ENCODE peak calls at places on chromosomes 7 and 10, in six cellular contexts. O is heart left ventricle, K is suprapubic skin, L is ovary, Y is stomach, B is sigmoid colon. T is an unnamed sample.

GRCh38 chr10:124733566-124734245 is 10.5 kb downstream of the FAM53B start:
- DNase-seq in O (peak; percentile 41), K (no peak), L (peak; percentile 45), Y (no peak), B (no peak), T (no peak)

GRCh38 chr7:144761493-144761892 is 74.4 kb downstream of the TPK1 start:
- DNase-seq in O (peak; percentile 19), K (no peak), L (no peak), Y (no peak), B (no peak), T (no peak)

GRCh38 chr10:12473491-12473890 is 124.1 kb downstream of the CAMK1D start:
- DNase-seq in O (no peak), K (no peak), L (no peak), Y (no peak), B (no peak), T (no peak)

GRCh38 chr7:143325215-143325614 is 9.3 kb downstream of the CLCN1 start:
- DNase-seq in O (no peak), K (no peak), L (no peak), Y (no peak), B (no peak), T (no peak)

GRCh38 chr10:99532687-99533495 is at the start of gene NKX2-3:
- DNase-seq in O (no peak), K (no peak), L (no peak), Y (peak; percentile 49), B (peak; percentile 100), T (no peak)

GRCh38 chr10:17528296-17528862 is 74.0 kb upstream of the ST8SIA6 start:
- DNase-seq in O (no peak), K (no peak), L (no peak), Y (no peak), B (no peak), T (no peak)

GRCh38 chr7:1531263-1531978 is 919 bp downstream of the MAFK start:
- DNase-seq in O (peak; percentile 52), K (no peak), L (peak; percentile 69), Y (peak; percentile 42), B (peak; percentile 79), T (no peak)

GRCh38 chr10:102652170-102652926 is 8.1 kb downstream of the TRIM8 start:
- DNase-seq in O (no peak), K (no peak), L (no peak), Y (no peak), B (no peak), T (no peak)

GRCh38 chr10:83862723-83863122 is 276.6 kb upstream of the GHITM start:
- DNase-seq in O (no peak), K (no peak), L (no peak), Y (no peak), B (no peak), T (no peak)

GRCh38 chr7:95687759-95688343 is 84.5 kb upstream of the DYNC1I1 start:
- DNase-seq in O (no peak), K (no peak), L (no peak), Y (no peak), B (no peak), T (no peak)

GRCh38 chr10:101880190-101880573 is 36.6 kb upstream of the KCNIP2 start:
- DNase-seq in O (no peak), K (no peak), L (no peak), Y (no peak), B (no peak), T (no peak)

GRCh38 chr10:22340362-22341189 is 4.7 kb upstream of the SPAG6 start:
- DNase-seq in O (peak; percentile 71), K (peak; percentile 84), L (peak; percentile 82), Y (peak; percentile 57), B (peak; percentile 82), T (no peak)

GRCh38 chr7:130988443-130988842 is 254.4 kb upstream of the KLF14 start:
- DNase-seq in O (no peak), K (no peak), L (no peak), Y (no peak), B (no peak), T (no peak)

GRCh38 chr10:24691113-24691512 is 32.6 kb downstream of the ARHGAP21 start:
- DNase-seq in O (no peak), K (no peak), L (no peak), Y (no peak), B (no peak), T (no peak)

GRCh38 chr10:85612378-85612775 is 754.2 kb downstream of the GRID1 start:
- DNase-seq in O (no peak), K (no peak), L (no peak), Y (no peak), B (no peak), T (no peak)

GRCh38 chr7:41058986-41059741 is 643.7 kb downstream of the INHBA start:
- DNase-seq in O (no peak), K (no peak), L (no peak), Y (no peak), B (no peak), T (no peak)

GRCh38 chr7:41051525-41051924 is 651.4 kb downstream of the INHBA start:
- DNase-seq in O (peak; percentile 33), K (no peak), L (no peak), Y (no peak), B (peak; percentile 64), T (no peak)

GRCh38 chr7:41052736-41053135 is 650.2 kb downstream of the INHBA start:
- DNase-seq in O (no peak), K (no peak), L (no peak), Y (no peak), B (no peak), T (no peak)

GRCh38 chr7:41053830-41054229 is 649.1 kb downstream of the INHBA start:
- DNase-seq in O (no peak), K (no peak), L (no peak), Y (no peak), B (no peak), T (no peak)

DNA sequence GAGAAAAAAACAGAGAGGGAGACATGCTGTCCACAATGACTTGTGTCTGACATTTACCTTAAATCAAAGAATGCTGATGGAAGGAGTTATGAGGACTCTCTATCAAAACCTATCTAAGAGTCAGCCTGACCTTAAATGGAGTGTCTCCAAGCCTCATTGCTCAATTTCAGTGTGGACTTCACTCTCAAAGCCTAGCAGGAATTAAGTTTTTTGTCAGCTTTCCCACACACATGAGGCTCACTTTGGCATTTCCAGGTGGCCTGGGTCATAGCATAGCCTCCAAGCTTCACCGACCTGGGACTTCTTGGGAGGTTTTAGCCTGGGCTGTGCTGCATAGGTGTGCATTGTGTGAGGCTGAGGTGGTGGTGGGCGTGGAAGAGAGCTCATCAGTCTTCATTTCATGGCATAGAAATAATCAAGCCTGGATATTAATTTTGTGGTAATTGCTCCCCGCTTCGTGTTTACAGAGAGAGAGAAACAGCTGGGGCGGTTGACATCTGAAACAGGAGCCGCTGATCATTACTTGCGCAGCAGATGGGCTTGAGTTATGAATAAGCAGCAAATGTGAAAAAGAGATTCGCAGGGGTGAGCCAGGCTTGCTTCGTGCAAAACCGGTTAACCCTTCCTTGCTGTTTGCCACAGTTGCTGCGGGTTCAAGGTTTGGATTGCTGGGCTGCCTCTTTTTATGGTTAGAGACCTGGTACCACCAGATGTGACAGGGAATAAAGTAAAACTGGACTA is 647.8 kb downstream of the INHBA start:
- DNase-seq in O (no peak), K (no peak), L (no peak), Y (no peak), B (no peak), T (no peak)
- H3K27ac ChIP-seq in O (no peak overlapping the region), K (no peak overlapping the region), L (no peak overlapping the region), Y (no peak overlapping the region), B (no peak overlapping the region), T (no peak overlapping the region)

GRCh38 chr7:100546129-100546867 is 7.3 kb downstream of the AGFG2 start:
- DNase-seq in O (no peak), K (no peak), L (no peak), Y (peak; percentile 38), B (no peak), T (no peak)

GRCh38 chr7:100544949-100545635 is 6.1 kb downstream of the AGFG2 start:
- DNase-seq in O (no peak), K (no peak), L (no peak), Y (peak; percentile 35), B (no peak), T (no peak)

GRCh38 chr7:100545636-100546128 is 6.7 kb downstream of the AGFG2 start:
- DNase-seq in O (no peak), K (no peak), L (peak; percentile 74), Y (no peak), B (peak; percentile 88), T (no peak)

GRCh38 chr7:100546868-100547800 is 8.1 kb downstream of the AGFG2 start:
- DNase-seq in O (no peak), K (no peak), L (peak; percentile 26), Y (no peak), B (no peak), T (no peak)

DNA sequence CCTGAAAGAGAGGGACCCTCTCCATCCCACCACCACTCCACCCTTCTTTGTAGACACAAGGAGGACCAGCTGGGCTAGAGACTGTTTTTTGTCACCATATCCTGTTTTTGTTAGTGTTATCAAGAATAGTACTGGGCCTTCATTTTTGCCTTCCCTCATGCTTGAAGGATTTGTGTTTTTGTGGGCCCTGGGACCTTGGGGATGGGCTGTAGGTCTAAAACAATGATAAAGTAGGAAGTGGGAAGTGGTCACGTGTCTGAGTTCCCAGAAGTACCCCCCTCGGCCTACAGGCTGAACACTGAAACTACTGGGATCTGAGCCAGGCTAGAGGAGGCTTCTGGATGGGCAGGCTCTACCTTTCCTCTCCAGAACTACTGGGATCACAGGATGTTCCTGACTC is 8.9 kb downstream of the AGFG2 start:
- DNase-seq in O (peak; percentile 64), K (no peak), L (peak; percentile 61), Y (no peak), B (no peak), T (no peak)
- TF ChIP-seq CTCF in O (no peak), K (no peak), L (no peak), Y (no peak), B (no peak), T (no peak)

GRCh38 chr10:112951349-112952281 is 1.6 kb downstream of the TCF7L2 start:
- DNase-seq in O (peak; percentile 66), K (peak; percentile 83), L (peak; percentile 78), Y (peak; percentile 55), B (peak; percentile 82), T (no peak)
- TF ChIP-seq POLR2A in O (no peak), K (no peak), L (peak; percentile 6), Y (no peak), B (no peak), T (no peak)

DNA sequence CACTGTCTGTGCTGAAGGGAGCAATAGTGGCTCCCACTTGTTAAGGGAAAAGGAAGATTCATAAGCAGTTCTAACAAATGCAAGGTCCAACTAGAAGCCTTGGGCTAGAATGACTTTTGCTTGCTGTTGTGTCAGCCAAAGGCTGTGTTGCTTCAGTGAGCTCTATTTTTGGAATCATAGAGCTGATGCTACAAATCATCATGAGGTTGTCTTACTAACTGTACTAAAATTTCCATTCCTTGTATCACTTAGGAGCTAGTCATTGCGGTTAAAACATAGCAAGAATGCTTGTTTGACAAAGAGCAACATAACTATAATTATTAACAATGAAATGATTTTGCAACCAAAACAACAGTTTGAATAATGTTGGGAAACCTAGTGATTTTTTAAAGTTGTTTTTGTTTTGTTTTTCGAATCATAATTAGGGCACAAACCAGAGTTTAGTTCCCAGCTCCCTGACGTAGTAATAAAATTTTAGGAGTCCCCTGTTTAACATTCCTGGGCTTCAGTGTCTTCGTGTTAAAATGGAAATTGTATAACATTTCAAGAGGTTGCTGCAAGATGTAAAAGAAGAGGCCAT is 183.5 kb downstream of the MACC1 start:
- DNase-seq in O (no peak), K (no peak), L (no peak), Y (no peak), B (peak; percentile 69), T (no peak)
- H3K27ac ChIP-seq in O (no peak overlapping the region), K (no peak overlapping the region), L (no peak overlapping the region), Y (no peak overlapping the region), B (no peak overlapping the region), T (no peak overlapping the region)

GRCh38 chr10:49649294-49649693 is 30.2 kb upstream of the C10orf53 start:
- DNase-seq in O (no peak), K (peak; percentile 50), L (no peak), Y (peak; percentile 22), B (no peak), T (no peak)
- TF ChIP-seq CTCF in O (no peak), K (no peak), L (no peak), Y (no peak), B (no peak), T (no peak)